ENCODE peak calls at places on chromosomes 7 and 10, in four cellular contexts. O is left lobe of liver; J is stimulated activated CD4-positive, alpha-beta T cell treated with anti-CD3 and anti-CD28 coated beads, Interleukin-4, amount 100 ng/mL, for 48 hours; A is glutamatergic neuron. D is an unnamed sample.

GRCh38 chr10:73083234-73083633 is 13.4 kb downstream of the P4HA1 start:
- DNase-seq in O (no peak), J (no peak), A (no peak), D (no peak)

GRCh38 chr7:149147730-149148653 is 739 bp downstream of the ZNF398 start:
- DNase-seq in O (peak), J (peak), A (peak), D (peak)

GRCh38 chr10:35133586-35133985 is 6.9 kb downstream of the CREM start:
- DNase-seq in O (no peak), J (no peak), A (no peak), D (no peak)

GRCh38 chr7:1545417-1546246 is 10.4 kb downstream of the TMEM184A start:
- DNase-seq in O (peak), J (no peak), A (no peak), D (no peak)

GRCh38 chr10:113549856-113550255 is 3.0 kb upstream of the HABP2 start:
- DNase-seq in O (no peak), J (no peak), A (no peak), D (no peak)

GRCh38 chr7:116953727-116954442 is 584 bp downstream of the ST7 start:
- DNase-seq in O (peak), J (no peak), A (peak), D (peak)

GRCh38 chr7:4739528-4739992 is 35.9 kb upstream of the AP5Z1 start:
- DNase-seq in O (peak), J (no peak), A (no peak), D (no peak)

GRCh38 chr7:142636751-142637150 is 112.5 kb upstream of the PRSS1 start:
- DNase-seq in O (no peak), J (no peak), A (no peak), D (no peak)

GRCh38 chr10:102814456-102814871 is 22.7 kb downstream of the CYP17A1 start:
- DNase-seq in O (no peak), J (no peak), A (peak), D (no peak)

D was measured in right lobe of liver.